ENCODE peak calls at places on chromosome 1, in five cellular contexts. One of them, this sample, is unnamed.

GRCh38 chr1:110477445-110477957 is 26.6 kb downstream of the PROK1 start:
- DNase-seq in A549: peak
- DNase-seq in fibroblast of lung: no peak
- DNase-seq in right cardiac atrium: no peak
- DNase-seq in tibial artery: no peak
- DNase-seq in this sample: peak

GRCh38 chr1:180131510-180131909 is 23.2 kb upstream of the QSOX1 start:
- DNase-seq in A549: no peak
- DNase-seq in fibroblast of lung: peak
- DNase-seq in right cardiac atrium: no peak
- DNase-seq in tibial artery: no peak
- DNase-seq in this sample: no peak

GRCh38 chr1:181504294-181505115 is 21.2 kb downstream of the CACNA1E start:
- DNase-seq in A549: peak
- DNase-seq in fibroblast of lung: no peak
- DNase-seq in right cardiac atrium: no peak
- DNase-seq in tibial artery: no peak
- DNase-seq in this sample: no peak

GRCh38 chr1:184150776-184151531 is 99.4 kb downstream of the TSEN15 start:
- DNase-seq in A549: no peak
- DNase-seq in fibroblast of lung: peak
- DNase-seq in right cardiac atrium: peak
- DNase-seq in tibial artery: peak
- DNase-seq in this sample: peak

GRCh38 chr1:109620396-109620817 is 770 bp downstream of the AMPD2 start:
- DNase-seq in A549: peak
- DNase-seq in fibroblast of lung: peak
- DNase-seq in right cardiac atrium: peak
- DNase-seq in tibial artery: peak
- DNase-seq in this sample: no peak

GRCh38 chr1:241061062-241061461 is 295.9 kb downstream of the RGS7 start:
- DNase-seq in A549: no peak
- DNase-seq in fibroblast of lung: no peak
- DNase-seq in right cardiac atrium: no peak
- DNase-seq in tibial artery: no peak
- DNase-seq in this sample: no peak

GRCh38 chr1:156001682-156002171 is 19.0 kb downstream of the SSR2 start:
- DNase-seq in A549: no peak
- DNase-seq in fibroblast of lung: no peak
- DNase-seq in right cardiac atrium: no peak
- DNase-seq in tibial artery: no peak
- DNase-seq in this sample: no peak

GRCh38 chr1:208113036-208113435 is 131.1 kb downstream of the PLXNA2 start:
- DNase-seq in A549: no peak
- DNase-seq in fibroblast of lung: no peak
- DNase-seq in right cardiac atrium: no peak
- DNase-seq in tibial artery: no peak
- DNase-seq in this sample: no peak

GRCh38 chr1:226649780-226650179 is 89.3 kb downstream of the ITPKB start:
- DNase-seq in A549: no peak
- DNase-seq in fibroblast of lung: peak
- DNase-seq in right cardiac atrium: peak
- DNase-seq in tibial artery: no peak
- DNase-seq in this sample: no peak

DNA sequence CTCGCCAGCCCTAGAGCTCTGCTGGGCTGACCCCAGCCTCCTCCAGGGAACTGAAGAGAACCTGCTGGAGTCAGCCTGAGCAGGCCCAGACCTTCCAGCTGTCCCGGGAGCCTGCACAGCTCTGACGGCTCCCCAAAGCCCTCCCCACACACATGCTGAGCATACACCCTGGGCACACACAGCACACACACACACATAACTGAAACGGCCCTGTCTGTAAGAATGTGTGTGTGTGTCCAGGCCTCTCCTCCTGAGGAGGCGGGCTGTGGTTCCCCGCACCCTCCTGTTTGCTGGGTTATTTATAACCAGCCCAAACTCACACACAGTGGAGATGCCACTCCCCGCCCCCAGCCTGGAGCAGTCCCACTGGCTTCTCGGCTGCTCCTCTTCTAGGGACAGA is 20.2 kb downstream of the SDC3 start:
- DNase-seq in A549: no peak
- DNase-seq in fibroblast of lung: peak
- DNase-seq in right cardiac atrium: peak
- DNase-seq in tibial artery: peak
- DNase-seq in this sample: peak
- H3K27ac ChIP-seq in A549: peak
- H3K27ac ChIP-seq in fibroblast of lung: peak
- H3K27ac ChIP-seq in right cardiac atrium: no peak
- H3K27ac ChIP-seq in tibial artery: peak
- H3K27ac ChIP-seq in this sample: peak

GRCh38 chr1:113763651-113764050 is 4.4 kb upstream of the PHTF1 start:
- DNase-seq in A549: no peak
- DNase-seq in fibroblast of lung: no peak
- DNase-seq in right cardiac atrium: no peak
- DNase-seq in tibial artery: no peak
- DNase-seq in this sample: no peak

GRCh38 chr1:113759341-113760101 is at the start of gene PHTF1:
- DNase-seq in A549: peak
- DNase-seq in fibroblast of lung: peak
- DNase-seq in right cardiac atrium: peak
- DNase-seq in tibial artery: peak
- DNase-seq in this sample: peak

GRCh38 chr1:113758631-113759340 is 500 bp downstream of the PHTF1 start:
- DNase-seq in A549: peak
- DNase-seq in fibroblast of lung: peak
- DNase-seq in right cardiac atrium: peak
- DNase-seq in tibial artery: peak
- DNase-seq in this sample: peak

GRCh38 chr1:113760102-113760804 is 967 bp upstream of the PHTF1 start:
- DNase-seq in A549: no peak
- DNase-seq in fibroblast of lung: no peak
- DNase-seq in right cardiac atrium: no peak
- DNase-seq in tibial artery: no peak
- DNase-seq in this sample: no peak

DNA sequence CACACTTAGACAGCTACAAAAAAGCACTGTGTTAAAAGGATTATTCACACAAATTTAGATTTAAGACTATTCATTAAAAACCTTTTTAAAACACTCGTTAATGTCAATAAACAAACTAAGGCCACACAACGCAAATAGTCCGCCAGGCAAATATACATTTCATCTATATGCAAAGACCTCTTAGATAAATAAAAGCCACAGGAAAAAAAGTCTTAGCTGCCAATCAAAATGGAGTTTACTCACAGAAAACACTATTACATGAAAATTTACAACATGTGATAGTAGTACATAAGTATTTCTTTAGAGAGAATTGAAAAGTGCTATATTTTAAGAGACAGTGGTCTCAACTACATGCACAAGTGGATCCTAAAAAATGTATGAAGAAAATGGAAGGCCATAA is 2.7 kb upstream of the PHTF1 start:
- DNase-seq in A549: no peak
- DNase-seq in fibroblast of lung: no peak
- DNase-seq in right cardiac atrium: no peak
- DNase-seq in tibial artery: no peak
- DNase-seq in this sample: no peak
- H3K27ac ChIP-seq in A549: no peak
- H3K27ac ChIP-seq in fibroblast of lung: no peak
- H3K27ac ChIP-seq in right cardiac atrium: no peak
- H3K27ac ChIP-seq in tibial artery: no peak
- H3K27ac ChIP-seq in this sample: no peak

GRCh38 chr1:26067432-26067911 is at the start of gene TRIM63:
- DNase-seq in A549: no peak
- DNase-seq in fibroblast of lung: no peak
- DNase-seq in right cardiac atrium: peak
- DNase-seq in tibial artery: no peak
- DNase-seq in this sample: no peak
- H3K27ac ChIP-seq in A549: no peak
- H3K27ac ChIP-seq in fibroblast of lung: no peak
- H3K27ac ChIP-seq in right cardiac atrium: peak
- H3K27ac ChIP-seq in tibial artery: no peak
- H3K27ac ChIP-seq in this sample: no peak

GRCh38 chr1:58874757-58875755 is 91.2 kb upstream of the JUN start:
- DNase-seq in A549: no peak
- DNase-seq in fibroblast of lung: peak
- DNase-seq in right cardiac atrium: peak
- DNase-seq in tibial artery: no peak
- DNase-seq in this sample: no peak
- H3K27ac ChIP-seq in A549: peak
- H3K27ac ChIP-seq in fibroblast of lung: peak
- H3K27ac ChIP-seq in right cardiac atrium: peak
- H3K27ac ChIP-seq in tibial artery: peak
- H3K27ac ChIP-seq in this sample: no peak

DNA sequence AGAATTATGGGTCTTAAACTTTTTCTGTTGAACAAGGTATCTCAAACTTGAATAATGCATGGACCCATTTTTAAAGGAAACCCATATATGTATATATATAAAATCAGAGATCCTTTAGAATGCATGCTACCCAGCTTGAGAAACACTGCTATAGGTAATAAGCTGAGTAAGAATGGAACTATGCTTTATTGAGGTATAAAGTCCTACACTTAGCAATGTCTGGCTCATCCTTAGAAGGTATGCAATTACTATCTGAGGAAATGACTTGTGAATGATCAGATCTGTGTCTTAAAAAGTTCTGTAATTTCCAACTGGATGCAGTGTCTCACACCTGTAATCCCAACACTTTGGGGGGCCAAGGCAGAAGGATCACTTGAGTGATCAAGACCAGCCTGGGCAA is 11.3 kb downstream of the TRAF3IP3 start:
- DNase-seq in A549: no peak
- DNase-seq in fibroblast of lung: no peak
- DNase-seq in right cardiac atrium: no peak
- DNase-seq in tibial artery: no peak
- DNase-seq in this sample: no peak
- H3K27ac ChIP-seq in A549: no peak
- H3K27ac ChIP-seq in fibroblast of lung: no peak
- H3K27ac ChIP-seq in right cardiac atrium: no peak
- H3K27ac ChIP-seq in tibial artery: no peak
- H3K27ac ChIP-seq in this sample: no peak

DNA sequence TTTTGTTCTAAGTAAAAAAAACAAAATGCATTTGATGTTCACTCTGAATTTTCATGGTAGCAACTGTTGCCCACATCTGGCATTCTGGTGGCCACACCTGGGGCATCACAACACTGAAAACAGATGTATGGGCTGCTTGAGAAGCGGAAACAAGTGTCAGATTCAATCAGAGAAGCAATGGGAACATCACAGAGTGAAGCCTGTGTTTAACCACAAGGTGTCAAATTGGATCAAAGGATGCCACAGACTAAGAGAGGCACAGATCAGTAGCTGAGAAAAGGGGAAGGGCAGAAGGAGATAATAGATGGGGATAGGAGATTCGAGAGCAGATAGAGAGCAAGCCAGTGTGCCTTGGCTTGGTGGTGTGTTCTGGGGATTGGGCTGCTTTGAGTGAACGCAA is 49.8 kb upstream of the MTF2 start:
- DNase-seq in A549: no peak
- DNase-seq in fibroblast of lung: no peak
- DNase-seq in right cardiac atrium: no peak
- DNase-seq in tibial artery: no peak
- DNase-seq in this sample: no peak
- H3K27ac ChIP-seq in A549: no peak
- H3K27ac ChIP-seq in fibroblast of lung: no peak
- H3K27ac ChIP-seq in right cardiac atrium: no peak
- H3K27ac ChIP-seq in tibial artery: no peak
- H3K27ac ChIP-seq in this sample: no peak

GRCh38 chr1:46652321-46653100 is 15.7 kb downstream of the ATPAF1 start:
- DNase-seq in A549: no peak
- DNase-seq in fibroblast of lung: no peak
- DNase-seq in right cardiac atrium: no peak
- DNase-seq in tibial artery: no peak
- DNase-seq in this sample: no peak
- H3K27ac ChIP-seq in A549: no peak
- H3K27ac ChIP-seq in fibroblast of lung: no peak
- H3K27ac ChIP-seq in right cardiac atrium: no peak
- H3K27ac ChIP-seq in tibial artery: no peak
- H3K27ac ChIP-seq in this sample: no peak

GRCh38 chr1:81228926-81229325 is 571.8 kb upstream of the ADGRL2 start:
- DNase-seq in A549: no peak
- DNase-seq in fibroblast of lung: no peak
- DNase-seq in right cardiac atrium: no peak
- DNase-seq in tibial artery: no peak
- DNase-seq in this sample: no peak
- H3K27ac ChIP-seq in A549: no peak
- H3K27ac ChIP-seq in fibroblast of lung: no peak
- H3K27ac ChIP-seq in right cardiac atrium: no peak
- H3K27ac ChIP-seq in tibial artery: no peak
- H3K27ac ChIP-seq in this sample: no peak

GRCh38 chr1:84271452-84272273 is 29.8 kb upstream of the SAMD13 start:
- DNase-seq in A549: no peak
- DNase-seq in fibroblast of lung: peak
- DNase-seq in right cardiac atrium: no peak
- DNase-seq in tibial artery: no peak
- DNase-seq in this sample: no peak
- H3K27ac ChIP-seq in A549: peak
- H3K27ac ChIP-seq in fibroblast of lung: no peak
- H3K27ac ChIP-seq in right cardiac atrium: no peak
- H3K27ac ChIP-seq in tibial artery: no peak
- H3K27ac ChIP-seq in this sample: no peak

DNA sequence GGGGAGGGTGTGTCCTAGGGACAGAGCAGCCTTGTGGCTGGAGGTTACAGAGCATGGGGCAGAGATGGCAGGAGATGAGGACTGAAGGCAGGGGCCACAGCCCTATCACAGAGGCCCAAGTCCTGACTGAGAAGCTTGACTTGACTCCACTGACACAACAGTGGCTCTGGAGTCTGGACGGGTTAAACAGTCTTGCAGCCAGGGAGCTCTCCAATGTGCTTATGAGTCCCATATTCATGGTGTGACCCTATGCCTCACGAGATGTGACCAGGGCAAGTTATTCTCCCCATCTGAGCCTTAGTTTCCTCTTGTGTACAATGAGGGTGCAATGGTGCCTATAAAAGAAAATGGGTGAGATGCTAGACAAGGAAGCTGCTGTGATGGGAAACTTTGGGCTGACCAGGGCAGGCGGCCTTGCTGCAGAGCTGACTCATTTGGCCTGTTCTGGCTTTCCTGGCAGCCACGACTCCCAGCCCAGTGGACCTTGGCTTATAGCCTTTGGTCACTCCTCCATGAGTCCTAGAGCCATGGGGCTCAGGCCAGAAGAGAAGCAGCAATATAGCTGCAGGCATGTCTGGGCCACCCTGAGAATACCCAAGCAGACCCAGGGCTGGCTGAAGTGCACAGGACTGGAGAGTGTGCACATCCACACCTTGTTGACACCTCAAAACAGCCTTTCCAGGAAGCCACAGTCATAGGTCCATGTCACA is 2.8 kb upstream of the TTC22 start:
- DNase-seq in A549: no peak
- DNase-seq in fibroblast of lung: peak
- DNase-seq in right cardiac atrium: peak
- DNase-seq in tibial artery: peak
- DNase-seq in this sample: peak
- H3K27ac ChIP-seq in A549: no peak
- H3K27ac ChIP-seq in fibroblast of lung: no peak
- H3K27ac ChIP-seq in right cardiac atrium: no peak
- H3K27ac ChIP-seq in tibial artery: no peak
- H3K27ac ChIP-seq in this sample: no peak